ENCODE peak calls at places on chromosomes 5 and 9, in eight cellular contexts. N is fibroblast of lung, Y is psoas muscle, F is nephron progenitor cell, V is astrocyte of the spinal cord, L is Calu3, H is lung, O is endodermal cell. R is an unnamed sample.

GRCh38 chr5:176413255-176413565 is 3.1 kb downstream of the CLTB start:
- DNase-seq in H (no peak), Y (peak; percentile 76), N (no peak), O (no peak), F (no peak), L (no peak), V (no peak), R (no peak)

GRCh38 chr5:68368686-68369359 is 153.3 kb downstream of the PIK3R1 start:
- DNase-seq in F (no peak), L (peak; percentile 24), Y (no peak), V (peak; percentile 7), N (peak; percentile 44), O (no peak), H (no peak), R (no peak)

GRCh38 chr9:127346584-127346983 is 50.4 kb upstream of the SLC2A8 start:
- DNase-seq in L (no peak), N (no peak), O (no peak), F (no peak), H (no peak), V (no peak), Y (no peak), R (no peak)

GRCh38 chr5:135825373-135826220 is 8.9 kb upstream of the SLC25A48 start:
- DNase-seq in H (peak; percentile 22), L (no peak), F (no peak), N (no peak), Y (peak; percentile 42), V (no peak), O (peak; percentile 72), R (no peak)

GRCh38 chr9:121286973-121287721 is 19.2 kb downstream of the GSN start:
- DNase-seq in N (peak; percentile 95), V (peak; percentile 99), L (peak; percentile 79), O (peak; percentile 96), Y (peak; percentile 90), H (peak; percentile 81), F (no peak), R (peak; percentile 86)

GRCh38 chr9:115973241-115973640 is 180.3 kb upstream of the PAPPA start:
- DNase-seq in L (no peak), V (no peak), Y (no peak), O (no peak), F (no peak), N (no peak), H (no peak), R (no peak)

GRCh38 chr9:114269023-114269422 is 53.9 kb upstream of the ORM1 start:
- DNase-seq in F (no peak), Y (no peak), L (no peak), N (no peak), O (no peak), V (no peak), H (no peak), R (no peak)

GRCh38 chr9:92986175-92987110 is 39.1 kb downstream of the FGD3 start:
- DNase-seq in H (no peak), V (no peak), F (no peak), O (no peak), L (no peak), N (no peak), Y (no peak), R (no peak)

GRCh38 chr5:75510836-75511434 is 494 bp downstream of the CERT1 start:
- DNase-seq in V (no peak), F (peak; percentile 76), L (peak; percentile 59), H (peak; percentile 59), Y (peak; percentile 77), N (no peak), O (peak; percentile 78), R (no peak)

GRCh38 chr5:134510970-134511795 is 14.3 kb upstream of the JADE2 start:
- DNase-seq in F (no peak), N (peak; percentile 83), O (peak; percentile 93), H (no peak), L (peak; percentile 91), V (peak; percentile 39), Y (no peak), R (no peak)

GRCh38 chr5:41415242-41415641 is 95.2 kb downstream of the PLCXD3 start:
- DNase-seq in H (no peak), Y (no peak), F (no peak), L (no peak), N (peak; percentile 49), V (no peak), O (no peak), R (no peak)

GRCh38 chr9:21967707-21968106 is 26.5 kb downstream of the CDKN2A start:
- DNase-seq in F (no peak), Y (no peak), V (no peak), H (no peak), N (no peak), O (peak; percentile 41), L (no peak), R (no peak)

GRCh38 chr9:125428515-125429467 is 167.2 kb downstream of the GAPVD1 start:
- DNase-seq in V (no peak), F (no peak), N (no peak), Y (peak; percentile 50), L (no peak), H (no peak), O (no peak), R (no peak)

GRCh38 chr5:761854-762685 is 22.5 kb downstream of the ZDHHC11B start:
- DNase-seq in Y (no peak), H (peak; percentile 98), L (no peak), N (no peak), F (no peak), O (peak; percentile 43), V (no peak), R (no peak)

GRCh38 chr5:20572560-20572959 is 584.6 kb upstream of the CDH18 start:
- DNase-seq in N (peak; percentile 84), Y (no peak), F (no peak), V (peak; percentile 83), L (no peak), H (no peak), O (no peak), R (peak; percentile 48)

GRCh38 chr5:82684153-82684552 is 393.0 kb downstream of the TMEM167A start:
- DNase-seq in N (no peak), F (no peak), L (no peak), Y (peak; percentile 53), V (no peak), O (no peak), H (no peak), R (no peak)

GRCh38 chr5:44051591-44051990 is 337.6 kb downstream of the FGF10 start:
- DNase-seq in O (no peak), F (no peak), V (no peak), Y (no peak), H (no peak), N (no peak), L (no peak), R (no peak)

DNA sequence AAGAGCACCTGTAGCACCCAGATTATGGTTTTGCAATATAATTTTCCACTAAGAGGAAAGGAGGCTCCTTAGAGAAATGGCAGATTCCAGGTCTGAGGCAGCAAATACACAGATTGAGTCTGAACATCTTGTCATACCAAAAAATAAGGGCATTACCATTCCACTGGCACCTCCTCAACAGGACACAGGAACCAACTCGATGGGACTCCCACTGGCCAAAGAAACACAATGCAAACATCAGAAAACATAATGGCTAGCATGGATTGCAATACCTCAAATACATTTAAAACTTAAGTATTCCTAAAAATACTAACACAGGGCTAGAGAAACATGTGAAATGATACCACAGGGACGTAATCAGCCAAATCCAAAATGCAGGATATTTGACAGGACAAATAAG is 12.4 kb upstream of the RANBP17 start:
- DNase-seq in F (no peak), Y (no peak), V (no peak), L (no peak), H (no peak), O (no peak), N (no peak), R (no peak)
- TF ChIP-seq CTCF in F (no peak), Y (no peak), V (no peak), L (no peak), H (no peak), O (peak; percentile 40), N (no peak), R (no peak)

DNA sequence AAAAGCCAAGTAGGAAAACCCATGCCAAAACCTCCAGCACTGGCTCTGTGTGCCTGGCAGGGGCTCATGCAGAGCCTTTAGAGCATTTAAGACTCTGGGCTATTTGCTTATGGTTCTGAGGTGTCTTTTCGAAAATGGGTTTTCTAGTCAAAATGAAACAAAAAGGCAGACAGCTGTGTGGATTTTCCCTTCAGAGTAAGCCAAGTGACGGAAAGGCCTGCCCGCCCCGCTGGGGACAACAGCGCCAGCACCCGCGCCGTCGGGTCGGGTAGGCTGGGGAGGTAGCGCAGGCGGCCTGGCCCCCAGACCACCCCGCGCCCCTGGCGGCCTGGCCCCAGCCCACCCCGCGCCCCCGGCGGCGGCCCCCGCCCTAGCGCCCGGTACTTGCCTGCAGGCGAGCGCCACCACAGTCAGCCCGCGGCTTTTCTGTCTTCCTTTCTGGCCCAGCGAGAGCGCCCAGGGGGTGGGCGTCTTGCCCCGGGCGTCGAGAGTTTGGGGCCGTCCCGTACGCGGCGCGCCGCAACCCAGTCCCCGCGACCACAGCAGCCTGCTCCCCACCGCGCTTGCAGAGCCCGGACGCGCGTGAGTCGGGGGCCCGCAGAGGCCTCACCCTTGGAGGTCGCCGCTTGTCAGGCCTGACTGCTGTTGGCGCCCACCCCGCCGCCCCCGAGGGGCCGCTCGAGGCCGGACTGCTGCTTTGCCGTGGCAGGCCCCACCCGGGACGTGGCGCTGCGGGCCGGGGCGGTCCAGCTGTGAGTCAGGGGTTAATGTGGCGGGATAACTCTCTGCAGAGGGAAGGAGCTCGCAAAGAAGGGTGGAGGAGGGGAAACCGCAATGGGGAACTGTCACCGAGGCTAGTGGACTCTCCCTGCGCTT is at the start of gene TICAM2:
- DNase-seq in F (peak; percentile 60), O (peak; percentile 88), Y (peak; percentile 81), H (peak; percentile 69), N (peak; percentile 83), L (peak; percentile 49), V (peak; percentile 74), R (no peak)
- TF ChIP-seq CTCF in F (peak; percentile 7), O (peak; percentile 65), Y (no peak), H (peak; percentile 10), N (peak; percentile 9), L (peak; percentile 30), V (peak; percentile 25), R (no peak)

GRCh38 chr5:35213608-35214007 is 16.7 kb downstream of the PRLR start:
- DNase-seq in V (peak; percentile 11), Y (no peak), H (no peak), N (no peak), F (no peak), O (no peak), L (no peak), R (no peak)
- TF ChIP-seq CTCF in V (no peak), Y (no peak), H (no peak), N (no peak), F (no peak), O (peak; percentile 47), L (no peak), R (no peak)

GRCh38 chr5:13251623-13252367 is 692.7 kb downstream of the DNAH5 start:
- DNase-seq in N (peak; percentile 85), F (no peak), H (no peak), V (peak; percentile 23), O (peak; percentile 55), L (no peak), Y (no peak), R (no peak)

GRCh38 chr5:13248236-13248635 is 696.3 kb downstream of the DNAH5 start:
- DNase-seq in Y (no peak), H (no peak), F (no peak), N (peak; percentile 58), V (peak; percentile 31), L (no peak), O (no peak), R (peak; percentile 20)

GRCh38 chr5:13249854-13250253 is 694.6 kb downstream of the DNAH5 start:
- DNase-seq in N (peak; percentile 78), F (no peak), L (no peak), H (no peak), O (no peak), V (no peak), Y (no peak), R (no peak)

GRCh38 chr5:13252701-13253100 is 691.8 kb downstream of the DNAH5 start:
- DNase-seq in H (no peak), F (no peak), Y (no peak), O (no peak), N (no peak), L (no peak), V (no peak), R (no peak)

GRCh38 chr5:13250450-13251291 is 693.8 kb downstream of the DNAH5 start:
- DNase-seq in V (no peak), H (no peak), L (no peak), Y (no peak), N (no peak), F (no peak), O (no peak), R (no peak)
- TF ChIP-seq CTCF in V (peak; percentile 56), H (no peak), L (peak; percentile 16), Y (no peak), N (peak; percentile 22), F (peak; percentile 49), O (peak; percentile 84), R (peak; percentile 55)